ENCODE peak calls at places on chromosomes 13 and 19, in five cellular contexts. T is esophagus squamous epithelium, Z is tibial nerve, Q is OCI-LY7, U is SK-N-SH. W is an unnamed sample. For H3K9me3, the result is how much of the 10 kb centered on the place peaks cover.

GRCh38 chr19:45100797-45101196 is 7.8 kb downstream of the PPP1R37 start:
- DNase-seq in T (no peak), Z (no peak), Q (no peak), U (no peak), W (no peak)

GRCh38 chr19:35332817-35333216 is 3.8 kb downstream of the CD22 start:
- DNase-seq in T (no peak), Z (no peak), Q (peak), U (no peak), W (no peak)

GRCh38 chr13:96503481-96503880 is 413.6 kb downstream of the HS6ST3 start:
- DNase-seq in T (no peak), Z (no peak), Q (no peak), U (no peak), W (no peak)

GRCh38 chr13:73428706-73429105 is 369.9 kb downstream of the KLF5 start:
- DNase-seq in T (no peak), Z (no peak), Q (no peak), U (no peak), W (no peak)

GRCh38 chr13:39451301-39451700 is 151.7 kb downstream of the LHFPL6 start:
- DNase-seq in T (no peak), Z (peak), Q (peak), U (no peak), W (no peak)

GRCh38 chr19:57212109-57212508 is 18.7 kb upstream of the AURKC start:
- DNase-seq in T (no peak), Z (no peak), Q (no peak), U (no peak), W (no peak)

GRCh38 chr13:99067160-99067985 is 89.5 kb upstream of the DOCK9 start:
- DNase-seq in T (no peak), Z (no peak), Q (no peak), U (no peak), W (no peak)

GRCh38 chr13:25733061-25733491 is 318.7 kb downstream of the SHISA2 start:
- DNase-seq in T (no peak), Z (no peak), Q (no peak), U (no peak), W (no peak)

GRCh38 chr19:13001502-13002388 is 6.5 kb downstream of the NFIX start:
- DNase-seq in T (no peak), Z (peak), Q (no peak), U (no peak), W (no peak)

GRCh38 chr19:1074512-1075283 is 7.7 kb downstream of the ARHGAP45 start:
- DNase-seq in T (peak), Z (peak), Q (peak), U (peak), W (no peak)

GRCh38 chr13:45615501-45616101 is at the start of gene ERICH6B:
- DNase-seq in T (no peak), Z (peak), Q (no peak), U (no peak), W (no peak)

GRCh38 chr13:80469841-80470378 is 129.0 kb upstream of the SPRY2 start:
- DNase-seq in T (no peak), Z (peak), Q (no peak), U (no peak), W (no peak)

DNA sequence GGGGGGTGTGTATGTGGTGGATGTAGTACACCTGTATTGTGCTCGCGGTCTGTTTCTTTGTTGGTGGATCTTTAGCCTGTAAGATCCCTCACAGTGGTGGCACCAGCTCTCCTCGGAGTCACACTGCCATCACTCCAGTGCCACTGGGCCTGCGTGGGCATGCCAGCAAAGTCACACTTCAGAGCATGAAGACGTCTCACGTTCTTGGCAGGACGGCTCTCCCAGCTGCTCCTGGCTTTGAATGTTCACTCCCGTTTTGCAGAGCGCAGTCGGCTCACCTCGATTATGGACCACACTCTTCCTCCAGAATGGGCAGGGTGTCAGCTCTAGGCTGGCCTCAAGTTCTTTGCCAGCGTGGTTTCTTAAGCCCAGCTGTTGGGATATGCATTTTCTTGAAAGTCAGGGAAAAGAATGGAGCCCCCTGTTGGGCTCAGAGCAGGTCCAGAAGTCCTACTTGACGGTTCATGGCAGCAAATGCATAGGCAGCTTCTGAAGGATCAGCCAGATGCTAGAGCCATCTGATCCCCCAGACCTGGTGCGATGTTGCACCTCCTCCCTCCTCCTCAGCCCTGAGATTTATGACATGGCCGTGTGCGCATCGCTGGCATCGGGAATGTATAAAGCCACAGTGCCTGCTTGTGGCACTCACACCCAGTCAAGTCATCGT is 40.4 kb upstream of the NPAS1 start:
- DNase-seq in T (no peak), Z (no peak), Q (no peak), U (no peak), W (no peak)
- TF ChIP-seq CTCF in T (no peak), Z (no peak), Q (no peak), U (no peak), W (peak)

GRCh38 chr19:17747205-17748098 is 3.8 kb upstream of the FCHO1 start:
- DNase-seq in T (peak), Z (peak), Q (peak), U (peak), W (peak)

GRCh38 chr19:17749912-17750317 is 1.4 kb upstream of the FCHO1 start:
- DNase-seq in T (no peak), Z (no peak), Q (peak), U (no peak), W (no peak)

GRCh38 chr19:17751912-17752273 is 616 bp downstream of the FCHO1 start:
- DNase-seq in T (no peak), Z (no peak), Q (no peak), U (no peak), W (no peak)

GRCh38 chr19:17751103-17751911 is at the start of gene FCHO1:
- DNase-seq in T (peak), Z (peak), Q (peak), U (no peak), W (no peak)

DNA sequence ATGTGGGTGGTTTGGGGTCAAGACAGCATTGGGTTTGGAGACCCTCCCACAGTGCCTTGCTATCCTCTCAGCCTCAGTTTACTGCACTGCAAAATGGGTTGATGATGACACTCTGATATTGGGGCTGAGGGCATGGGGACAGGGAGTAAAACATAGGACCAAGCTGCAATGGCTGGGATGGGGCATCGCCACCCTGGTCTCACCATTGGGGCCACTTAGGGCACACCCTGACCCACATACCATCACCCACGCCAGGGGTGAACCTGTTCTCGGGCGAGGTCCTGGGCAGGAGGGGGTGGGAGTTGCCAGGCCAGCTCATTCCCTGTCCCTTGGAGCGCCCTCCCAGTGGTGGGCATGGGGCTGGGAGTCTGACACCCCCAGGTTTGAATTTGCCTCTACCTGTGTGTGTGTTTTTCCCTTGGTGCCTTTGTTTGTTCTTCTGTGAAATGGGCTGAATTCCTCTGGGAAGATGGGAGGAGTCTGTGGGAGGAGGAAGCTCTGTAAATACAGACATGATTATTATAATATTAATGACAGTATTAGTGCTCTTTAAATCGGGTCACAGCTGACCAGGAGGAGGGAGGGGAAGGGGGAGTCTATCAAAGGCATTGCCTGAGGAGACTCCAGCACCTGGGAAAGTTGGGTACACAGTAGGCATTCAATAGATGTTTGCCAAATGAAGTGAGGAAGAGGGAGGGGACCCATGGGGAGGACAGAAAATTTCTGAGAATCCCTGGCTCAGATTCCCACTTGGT is 2.2 kb upstream of the FCHO1 start:
- DNase-seq in T (no peak), Z (no peak), Q (no peak), U (no peak), W (no peak)
- H3K4me3 ChIP-seq in T (no peak), Z (no peak), Q (peak), U (no peak), W (no peak)

DNA sequence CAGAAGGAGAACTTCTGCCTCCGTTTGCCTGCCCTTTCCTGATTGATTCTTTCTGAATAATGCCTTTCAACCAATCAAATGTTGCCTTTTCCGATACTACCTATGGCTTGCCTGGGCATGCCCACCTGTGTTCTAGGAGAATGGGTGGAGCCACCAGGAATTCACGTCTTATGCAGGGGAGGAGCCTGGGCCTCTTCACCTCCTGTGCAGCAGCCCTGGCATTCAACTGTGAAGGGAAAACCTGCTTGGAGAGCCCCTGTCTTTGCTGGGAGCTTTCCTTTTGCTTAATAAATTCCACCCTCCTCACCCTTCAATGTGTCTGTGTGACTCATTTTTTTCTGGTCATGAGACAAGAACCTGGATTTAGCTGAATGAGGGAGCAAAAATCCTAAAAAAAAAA is 730.7 kb downstream of the UQCRFS1 start:
- DNase-seq in T (no peak), Z (no peak), Q (no peak), U (no peak), W (no peak)
- H3K9me3 ChIP-seq in T (under half), Z (under half), Q (under half), U (under half), W (under half)

GRCh38 chr13:32259116-32259515 is 56.0 kb downstream of the ZAR1L start:
- DNase-seq in T (no peak), Z (no peak), Q (no peak), U (no peak), W (no peak)
- TF ChIP-seq CTCF in T (no peak), Z (no peak), Q (peak), U (no peak), W (no peak)

W was measured in AG04450.